ENCODE peak calls at places on chromosome 1, in seven cellular contexts. E, M, W, G, R, C and H are unnamed samples.

GRCh38 chr1:75937034-75937433 is 4.8 kb upstream of the ASB17 start:
- DNase-seq in E (no peak), M (no peak), W (no peak), G (no peak), R (no peak), C (no peak), H (no peak)

GRCh38 chr1:87805661-87806376 is 477.1 kb downstream of the LMO4 start:
- DNase-seq in E (peak), M (no peak), W (no peak), G (no peak), R (no peak), C (peak), H (no peak)

GRCh38 chr1:29879217-29879616 is 642.9 kb downstream of the PTPRU start:
- DNase-seq in E (no peak), M (no peak), W (no peak), G (no peak), R (no peak), C (no peak), H (no peak)

GRCh38 chr1:38578444-38578951 is 281.1 kb downstream of the RRAGC start:
- DNase-seq in E (no peak), M (no peak), W (no peak), G (no peak), R (no peak), C (no peak), H (no peak)

GRCh38 chr1:15141933-15142647 is 11.5 kb upstream of the TMEM51 start:
- DNase-seq in E (no peak), M (no peak), W (no peak), G (no peak), R (no peak), C (no peak), H (no peak)

GRCh38 chr1:48236716-48237470 is 14.4 kb downstream of the SLC5A9 start:
- DNase-seq in E (peak), M (peak), W (no peak), G (peak), R (no peak), C (peak), H (no peak)

GRCh38 chr1:109783436-109783835 is 19.7 kb upstream of the EPS8L3 start:
- DNase-seq in E (peak), M (no peak), W (no peak), G (no peak), R (no peak), C (no peak), H (no peak)

GRCh38 chr1:167661527-167662436 is 31.8 kb downstream of the RCSD1 start:
- DNase-seq in E (no peak), M (no peak), W (no peak), G (no peak), R (no peak), C (no peak), H (no peak)

GRCh38 chr1:20072771-20073170 is 2.8 kb downstream of the PLA2G5 start:
- DNase-seq in E (no peak), M (no peak), W (no peak), G (no peak), R (no peak), C (no peak), H (no peak)

GRCh38 chr1:19828546-19828945 is 13.5 kb upstream of the RNF186 start:
- DNase-seq in E (no peak), M (no peak), W (no peak), G (no peak), R (no peak), C (no peak), H (no peak)

GRCh38 chr1:177048314-177049069 is 116.0 kb downstream of the ASTN1 start:
- DNase-seq in E (no peak), M (no peak), W (no peak), G (no peak), R (no peak), C (no peak), H (no peak)

GRCh38 chr1:111938123-111938522 is 51.3 kb downstream of the KCND3 start:
- DNase-seq in E (no peak), M (no peak), W (no peak), G (no peak), R (no peak), C (no peak), H (no peak)

DNA sequence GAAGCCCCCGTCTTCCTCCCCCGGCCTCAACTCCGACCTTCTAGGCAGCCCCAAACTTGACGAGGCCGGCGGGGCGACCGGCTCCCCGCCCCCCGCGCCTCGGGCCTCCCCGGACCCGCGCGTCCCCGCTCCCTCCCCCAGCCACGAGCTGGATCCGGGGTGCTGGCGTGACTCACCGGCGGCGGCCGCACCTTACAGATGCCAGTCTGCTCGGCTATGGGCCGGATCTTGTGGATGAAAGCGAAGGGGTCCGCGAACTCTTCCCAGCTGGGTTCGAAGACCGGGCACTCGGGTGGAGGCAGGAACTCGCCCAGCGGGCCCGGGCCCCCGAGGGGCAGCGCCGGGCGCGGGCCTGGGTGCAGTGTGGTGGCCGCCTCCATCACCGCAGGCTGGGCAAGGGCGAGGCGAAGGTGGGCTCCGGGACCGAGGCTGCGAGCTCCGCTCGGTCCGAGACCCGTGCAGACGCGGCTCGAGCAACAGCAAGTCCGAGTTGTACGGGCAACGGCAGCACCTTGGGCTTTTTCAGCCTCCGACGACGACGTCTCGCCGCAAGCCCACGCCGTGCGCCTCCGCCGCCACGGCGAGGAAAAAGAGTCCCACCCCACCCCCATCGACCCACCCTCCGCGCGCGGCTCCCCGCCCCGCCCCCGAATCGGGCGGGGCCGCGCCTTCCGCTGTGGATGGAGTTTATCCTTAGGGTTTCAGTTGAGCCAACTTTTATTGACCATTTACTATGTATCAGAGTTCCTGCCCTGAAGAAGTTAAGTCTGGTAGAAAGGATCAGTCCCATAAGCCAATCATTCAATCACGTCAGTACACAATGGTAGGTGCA is at the start of gene KDM5B:
- DNase-seq in E (peak), M (peak), W (no peak), G (peak), R (no peak), C (peak), H (no peak)
- TF ChIP-seq YY1 in E (no peak), M (no peak), W (peak), G (no peak), R (no peak), C (peak), H (no peak)

DNA sequence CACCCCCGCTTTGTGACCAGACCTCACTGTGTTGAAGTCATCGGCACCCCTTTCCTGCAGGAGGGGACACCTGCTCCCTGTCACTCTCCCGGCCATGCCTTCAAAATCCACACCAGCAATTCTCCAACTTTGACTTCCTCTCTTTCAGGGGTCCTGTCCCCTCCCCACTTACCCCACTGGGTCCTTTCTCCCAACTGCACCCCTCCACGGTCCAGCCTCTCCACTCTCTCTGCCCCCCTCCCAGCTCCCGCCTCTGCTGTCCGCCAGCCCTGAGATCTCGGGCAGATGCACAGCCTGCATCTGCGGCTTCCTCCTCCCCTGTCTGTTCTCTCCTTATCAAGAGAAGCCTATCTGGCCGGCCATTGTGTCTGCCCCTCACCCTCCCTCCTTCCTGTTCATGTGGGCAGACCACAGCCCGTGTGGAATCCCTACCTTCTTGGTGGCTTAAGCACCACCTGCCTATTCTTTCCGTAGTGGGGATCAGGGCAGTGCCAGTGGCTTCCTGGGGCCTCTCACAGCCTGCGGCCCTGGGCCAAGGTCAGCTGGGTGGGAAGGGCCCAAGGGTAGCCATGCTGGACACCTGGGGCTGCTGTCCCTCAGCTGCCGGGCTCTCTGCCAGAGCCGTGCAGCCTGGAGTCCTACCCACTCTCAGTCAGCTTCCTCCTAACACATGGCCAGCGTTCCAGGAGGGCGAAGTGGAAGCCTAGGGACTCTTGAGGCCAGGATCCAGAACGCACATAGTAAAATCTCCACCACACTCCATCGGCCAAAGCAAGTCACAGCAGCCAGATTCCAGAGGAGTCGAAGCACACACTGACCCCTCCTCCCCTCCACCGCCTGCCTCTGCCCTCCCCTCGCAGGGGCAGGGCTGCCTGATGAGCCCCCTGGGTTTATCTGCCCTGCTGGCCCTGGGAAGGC is 5.1 kb upstream of the HES4 start:
- DNase-seq in E (no peak), M (peak), W (no peak), G (peak), R (no peak), C (no peak), H (no peak)
- TF ChIP-seq YY1 in E (no peak), M (no peak), W (no peak), G (peak), R (no peak), C (peak), H (no peak)

DNA sequence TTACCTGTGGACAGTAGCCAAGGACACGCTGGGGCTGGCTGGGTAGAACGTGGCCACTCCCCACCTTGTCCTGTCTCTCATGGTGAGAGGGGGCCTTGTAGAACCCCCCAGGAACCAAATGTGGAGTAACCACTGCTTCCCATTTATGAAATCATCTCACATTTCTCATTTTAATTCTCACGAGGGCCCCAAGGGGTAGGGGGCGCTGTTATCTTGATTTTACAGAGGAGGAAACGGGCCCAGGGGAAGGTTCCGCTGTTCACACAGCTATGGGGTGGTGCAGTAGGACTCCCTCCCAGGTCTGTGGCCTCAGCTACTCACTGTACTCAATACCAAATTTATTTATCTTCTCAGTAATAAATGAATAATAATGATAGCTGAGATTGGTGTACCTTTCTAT is 5.5 kb downstream of the SMPDL3B start:
- DNase-seq in E (no peak), M (peak), W (no peak), G (peak), R (no peak), C (peak), H (no peak)
- TF ChIP-seq YY1 in E (no peak), M (no peak), W (no peak), G (no peak), R (no peak), C (no peak), H (no peak)

GRCh38 chr1:2821373-2821955 is 20.0 kb upstream of the TTC34 start:
- DNase-seq in E (no peak), M (no peak), W (no peak), G (no peak), R (no peak), C (no peak), H (no peak)
- TF ChIP-seq YY1 in E (no peak), M (no peak), W (no peak), G (no peak), R (no peak), C (no peak), H (no peak)

DNA sequence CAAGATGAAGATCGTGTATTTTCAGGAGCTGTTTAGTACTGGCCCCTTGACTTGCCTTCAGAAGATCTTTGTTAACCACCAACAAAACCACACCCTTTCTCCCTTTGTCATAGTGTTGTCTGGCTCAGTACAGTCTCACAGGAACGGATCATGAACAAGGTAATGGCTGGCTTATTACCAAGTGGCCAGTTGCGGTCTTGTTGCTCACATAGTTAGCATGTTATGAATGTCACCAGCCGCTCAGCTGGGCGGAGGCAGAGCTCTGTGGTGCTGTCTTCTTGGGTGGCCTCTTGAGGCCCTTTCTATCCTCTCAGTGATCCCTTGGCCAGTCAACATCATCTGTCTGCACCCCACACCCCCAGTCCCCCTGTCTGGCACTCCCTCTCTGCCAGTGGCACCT is 21.4 kb downstream of the CNIH3 start:
- DNase-seq in E (no peak), M (no peak), W (no peak), G (no peak), R (no peak), C (no peak), H (no peak)
- TF ChIP-seq YY1 in E (no peak), M (no peak), W (no peak), G (no peak), R (no peak), C (no peak), H (no peak)

DNA sequence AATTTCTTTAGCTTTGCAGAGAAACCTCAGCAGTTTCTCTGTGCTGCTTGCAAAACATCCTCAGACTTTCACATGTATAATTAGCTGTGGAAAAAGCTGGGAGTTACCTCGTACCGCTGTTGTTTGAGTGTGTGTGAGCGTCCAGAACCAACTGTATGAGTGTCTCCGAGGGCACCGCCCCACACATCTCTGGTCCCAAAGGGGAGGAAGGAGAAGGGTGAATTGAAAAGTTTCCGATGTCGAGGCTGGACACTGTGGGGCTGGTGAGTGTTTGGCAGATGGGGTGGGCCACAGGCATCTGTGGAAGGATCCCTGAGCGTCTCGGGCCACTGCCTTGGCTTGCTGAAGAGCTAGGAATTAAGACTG is 1.2 kb downstream of the ATP2B4 start:
- DNase-seq in E (no peak), M (no peak), W (no peak), G (no peak), R (no peak), C (no peak), H (no peak)
- TF ChIP-seq YY1 in E (no peak), M (no peak), W (no peak), G (no peak), R (no peak), C (no peak), H (no peak)

GRCh38 chr1:230401763-230402294 is 24.3 kb downstream of the PGBD5 start:
- DNase-seq in E (no peak), M (peak), W (no peak), G (no peak), R (no peak), C (no peak), H (no peak)
- TF ChIP-seq YY1 in E (no peak), M (no peak), W (no peak), G (no peak), R (no peak), C (no peak), H (no peak)

GRCh38 chr1:3814065-3814464 is 17.8 kb upstream of the LRRC47 start:
- DNase-seq in E (no peak), M (no peak), W (no peak), G (no peak), R (no peak), C (no peak), H (no peak)
- TF ChIP-seq YY1 in E (no peak), M (no peak), W (no peak), G (no peak), R (no peak), C (no peak), H (no peak)

DNA sequence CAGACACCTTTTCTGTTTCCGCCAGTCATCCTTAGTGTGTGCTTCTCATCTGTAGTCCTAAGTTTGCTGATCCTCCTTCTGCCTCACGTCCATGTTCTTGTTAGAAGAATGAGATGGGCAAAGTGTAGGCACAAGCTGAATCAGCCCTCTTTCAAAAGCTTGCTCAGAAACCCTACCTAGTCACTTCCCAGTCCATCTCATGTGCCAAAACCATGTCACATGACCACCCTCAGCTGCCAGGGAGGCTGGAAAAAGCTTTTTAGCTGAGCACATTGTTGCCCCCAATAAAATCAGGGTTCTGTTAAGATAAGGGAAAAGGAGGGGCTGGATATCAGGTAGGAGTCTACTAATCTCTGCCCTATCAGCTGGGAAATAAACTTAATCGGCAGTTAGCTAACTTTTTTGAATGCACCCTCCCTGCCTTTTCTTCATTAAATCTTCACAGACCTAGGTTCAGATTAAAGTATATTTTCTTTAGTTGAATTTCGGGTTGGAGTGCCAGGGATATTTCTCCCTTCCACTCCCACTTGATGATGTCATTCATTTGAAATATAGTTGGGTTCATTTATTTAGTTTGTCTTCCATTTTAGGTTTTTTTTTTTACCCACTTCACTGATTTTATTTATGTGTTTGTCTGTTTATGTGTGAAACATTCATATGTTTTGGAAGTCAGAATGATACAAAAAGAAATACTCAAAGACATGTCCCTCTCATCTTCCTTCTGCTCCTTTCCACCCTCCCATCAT is 129.2 kb downstream of the ROR1 start:
- DNase-seq in E (no peak), M (no peak), W (no peak), G (no peak), R (no peak), C (no peak), H (no peak)
- TF ChIP-seq YY1 in E (no peak), M (no peak), W (no peak), G (no peak), R (no peak), C (no peak), H (no peak)